ENCODE peak calls at places on chromosomes 6 and 20, in seven cellular contexts. Y is transverse colon, H is SK-N-SH, R is esophagus muscularis mucosa, T is breast epithelium, K is Panc1, C is upper lobe of left lung. S is an unnamed sample.

GRCh38 chr6:33008944-33009861 is at the start of gene HLA-DOA:
- DNase-seq in Y (no peak), H (peak), R (no peak), T (no peak), K (no peak), C (no peak), S (no peak)

GRCh38 chr6:90716345-90716744 is 129.5 kb upstream of the MAP3K7 start:
- DNase-seq in Y (no peak), H (no peak), R (no peak), T (no peak), K (no peak), C (no peak), S (no peak)

GRCh38 chr20:22607695-22608094 is 23.3 kb upstream of the FOXA2 start:
- DNase-seq in Y (no peak), H (no peak), R (no peak), T (no peak), K (no peak), C (no peak), S (no peak)

GRCh38 chr6:58290177-58290576 is 972.7 kb downstream of the PRIM2 start:
- DNase-seq in Y (no peak), H (no peak), R (no peak), T (no peak), K (no peak), C (no peak), S (no peak)

GRCh38 chr6:137231156-137231555 is 12.0 kb upstream of the IFNGR1 start:
- DNase-seq in Y (no peak), H (no peak), R (no peak), T (no peak), K (no peak), C (no peak), S (no peak)

GRCh38 chr20:53943522-53944291 is 126.7 kb downstream of the BCAS1 start:
- DNase-seq in Y (no peak), H (peak), R (peak), T (no peak), K (no peak), C (no peak), S (no peak)

GRCh38 chr20:37518606-37519507 is 2.2 kb upstream of the NNAT start:
- DNase-seq in Y (peak), H (no peak), R (no peak), T (no peak), K (no peak), C (peak), S (peak)

GRCh38 chr20:52379723-52380336 is 188.3 kb upstream of the ZFP64 start:
- DNase-seq in Y (peak), H (peak), R (no peak), T (no peak), K (peak), C (no peak), S (no peak)

GRCh38 chr6:17601389-17601703 is 1.2 kb downstream of the FAM8A1 start:
- DNase-seq in Y (no peak), H (peak), R (no peak), T (no peak), K (no peak), C (no peak), S (no peak)

GRCh38 chr20:45791668-45792512 is at the start of the genes DNTTIP1 and WFDC3:
- DNase-seq in Y (peak), H (peak), R (peak), T (peak), K (no peak), C (peak), S (peak)
- TF ChIP-seq POLR2AphosphoS5 in Y (peak), H (peak), R (peak), T (peak), K (peak), C (peak), S (peak)

GRCh38 chr6:63649269-63649668 is 13.7 kb downstream of the PHF3 start:
- DNase-seq in Y (no peak), H (no peak), R (no peak), T (no peak), K (no peak), C (no peak), S (no peak)
- H3K4me3 ChIP-seq in Y (no peak), H (no peak), R (no peak), T (no peak), K (no peak), C (no peak), S (no peak)

GRCh38 chr20:46928580-46929132 is 34.0 kb downstream of the EYA2 start:
- DNase-seq in Y (no peak), H (no peak), R (no peak), T (peak), K (no peak), C (no peak), S (no peak)

GRCh38 chr20:46930940-46931339 is 36.3 kb downstream of the EYA2 start:
- DNase-seq in Y (no peak), H (no peak), R (no peak), T (no peak), K (no peak), C (no peak), S (no peak)

GRCh38 chr20:46929902-46930301 is 35.3 kb downstream of the EYA2 start:
- DNase-seq in Y (no peak), H (no peak), R (no peak), T (no peak), K (no peak), C (no peak), S (no peak)

GRCh38 chr20:46933150-46933549 is 38.5 kb downstream of the EYA2 start:
- DNase-seq in Y (no peak), H (no peak), R (no peak), T (no peak), K (no peak), C (no peak), S (no peak)

DNA sequence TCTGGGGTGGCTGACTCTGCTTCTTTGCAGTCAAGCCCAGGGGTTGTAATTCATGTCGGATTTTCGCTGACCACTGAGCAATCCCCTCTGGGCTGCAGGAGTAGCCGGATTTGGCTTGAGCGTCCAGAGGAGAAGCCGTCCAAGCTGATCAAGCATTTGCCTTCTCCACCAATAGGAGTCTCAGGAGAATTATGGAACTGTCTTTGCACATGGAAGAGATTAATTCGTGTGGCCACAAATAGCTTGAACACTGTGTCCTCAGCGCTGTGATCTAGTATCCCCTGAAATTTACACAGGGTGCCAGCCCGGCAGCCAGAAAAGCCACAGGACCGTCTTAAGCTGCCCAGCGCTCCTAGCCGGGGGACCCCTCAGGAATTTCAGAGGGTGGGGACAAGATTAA is 37.1 kb downstream of the EYA2 start:
- DNase-seq in Y (no peak), H (no peak), R (no peak), T (no peak), K (no peak), C (no peak), S (no peak)
- TF ChIP-seq POLR2AphosphoS5 in Y (no peak), H (no peak), R (peak), T (peak), K (no peak), C (no peak), S (peak)

GRCh38 chr6:5215799-5216198 is 45.0 kb downstream of the LYRM4 start:
- DNase-seq in Y (peak), H (no peak), R (no peak), T (no peak), K (no peak), C (no peak), S (no peak)

GRCh38 chr6:5213851-5214507 is 46.8 kb downstream of the LYRM4 start:
- DNase-seq in Y (no peak), H (no peak), R (no peak), T (no peak), K (no peak), C (no peak), S (no peak)

GRCh38 chr6:5215181-5215580 is 45.6 kb downstream of the LYRM4 start:
- DNase-seq in Y (no peak), H (no peak), R (no peak), T (no peak), K (no peak), C (no peak), S (no peak)

GRCh38 chr6:5219292-5219691 is 41.5 kb downstream of the LYRM4 start:
- DNase-seq in Y (no peak), H (no peak), R (no peak), T (no peak), K (no peak), C (no peak), S (no peak)

DNA sequence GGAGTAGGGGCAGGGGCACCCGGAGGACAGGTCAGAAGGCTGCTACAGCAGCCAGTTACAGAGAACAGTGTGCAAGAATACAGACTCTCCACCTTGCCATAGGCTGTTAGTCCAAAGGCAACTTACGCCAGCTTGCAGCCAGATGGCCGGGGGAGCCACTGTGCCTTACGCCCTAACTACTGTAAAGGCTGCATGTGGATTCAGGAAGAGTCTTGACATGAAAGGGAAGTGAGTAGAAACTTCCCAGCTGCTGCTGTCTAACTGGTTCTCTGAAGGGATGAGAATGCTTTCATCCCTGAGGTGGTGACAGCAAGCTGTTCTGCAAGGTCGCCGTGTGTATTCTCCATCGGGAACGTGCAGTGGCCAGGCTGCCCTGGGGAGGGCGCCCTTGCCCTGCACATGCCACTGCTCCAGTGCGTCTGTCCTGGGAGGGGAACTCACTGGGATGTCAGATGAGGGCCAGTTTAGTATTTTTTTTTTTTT is 46.1 kb downstream of the LYRM4 start:
- DNase-seq in Y (peak), H (peak), R (no peak), T (no peak), K (no peak), C (peak), S (peak)
- H3K4me3 ChIP-seq in Y (no peak), H (no peak), R (no peak), T (no peak), K (no peak), C (no peak), S (no peak)

DNA sequence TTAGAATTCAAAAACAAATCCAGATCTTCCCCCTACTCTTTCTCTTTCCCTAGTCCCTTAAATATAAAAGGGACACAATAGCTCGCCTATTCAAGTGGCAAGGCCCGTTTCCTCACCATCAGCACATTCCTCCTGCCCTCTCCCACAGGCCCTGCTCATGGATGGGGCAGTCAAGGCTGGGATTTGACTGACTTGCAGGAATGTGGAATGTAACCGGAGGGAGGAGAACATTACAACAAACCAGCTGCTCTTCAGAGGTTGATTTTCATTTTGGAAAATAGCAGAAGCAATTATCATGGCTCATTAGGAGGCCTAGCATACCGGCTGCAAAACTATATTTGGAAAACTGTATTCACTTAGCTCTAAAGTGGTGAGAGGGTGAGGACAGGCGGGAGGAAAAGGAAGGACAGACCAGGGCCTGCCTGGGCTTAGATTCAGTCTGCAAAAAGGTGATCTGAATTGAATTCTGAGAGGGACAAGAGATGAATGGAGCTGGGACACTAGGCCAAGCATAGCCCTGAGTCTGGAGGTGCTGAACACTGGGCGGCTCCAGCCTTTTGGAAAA is 283.7 kb downstream of the CD83 start:
- DNase-seq in Y (no peak), H (no peak), R (no peak), T (no peak), K (no peak), C (no peak), S (no peak)
- TF ChIP-seq POLR2AphosphoS5 in Y (no peak), H (no peak), R (no peak), T (no peak), K (no peak), C (no peak), S (no peak)

GRCh38 chr6:87341899-87342298 is 2.7 kb upstream of the C6orf163 start:
- DNase-seq in Y (no peak), H (no peak), R (no peak), T (no peak), K (no peak), C (no peak), S (no peak)

GRCh38 chr6:87336367-87336766 is 7.3 kb upstream of the GJB7 start:
- DNase-seq in Y (no peak), H (no peak), R (no peak), T (no peak), K (no peak), C (no peak), S (no peak)

GRCh38 chr6:87342829-87343228 is 1.8 kb upstream of the C6orf163 start:
- DNase-seq in Y (no peak), H (no peak), R (no peak), T (no peak), K (no peak), C (no peak), S (no peak)

GRCh38 chr6:87341158-87341557 is 3.5 kb upstream of the C6orf163 start:
- DNase-seq in Y (no peak), H (no peak), R (no peak), T (no peak), K (no peak), C (no peak), S (no peak)

GRCh38 chr6:87340230-87340629 is 4.4 kb upstream of the C6orf163 start:
- DNase-seq in Y (no peak), H (no peak), R (no peak), T (no peak), K (no peak), C (no peak), S (no peak)
- H3K4me3 ChIP-seq in Y (no peak), H (no peak), R (no peak), T (no peak), K (no peak), C (no peak), S (no peak)

GRCh38 chr6:31897612-31898199 is at the start of gene EHMT2:
- DNase-seq in Y (peak), H (peak), R (peak), T (peak), K (peak), C (peak), S (peak)
- TF ChIP-seq POLR2AphosphoS5 in Y (peak), H (peak), R (peak), T (peak), K (peak), C (peak), S (peak)

GRCh38 chr6:16427124-16427523 is 188.7 kb downstream of the GMPR start:
- DNase-seq in Y (no peak), H (no peak), R (no peak), T (peak), K (no peak), C (no peak), S (no peak)
- H3K4me3 ChIP-seq in Y (no peak), H (no peak), R (no peak), T (no peak), K (no peak), C (no peak), S (no peak)